ENCODE peak calls at places on chromosomes 3 and 15, in five cellular contexts. V, A, J, W and Z are unnamed samples.
A peak's percentile ranks its signal among the peaks of the same experiment; 100 is the strongest.

GRCh38 chr3:137778941-137779340 is 14.8 kb downstream of the SOX14 start:
- DNase-seq in W (no peak), V (no peak), J (no peak), A (no peak), Z (no peak)

GRCh38 chr15:52093539-52094502 is 18.8 kb downstream of the BCL2L10 start:
- DNase-seq in A (no peak), V (peak; percentile 82), J (peak; percentile 90), W (peak; percentile 94), Z (peak; percentile 95)

GRCh38 chr15:100113351-100114075 is 228.3 kb downstream of the ADAMTS17 start:
- DNase-seq in A (no peak), W (peak; percentile 70), J (no peak), V (peak; percentile 43), Z (no peak)

GRCh38 chr3:114274929-114275328 is 18.9 kb upstream of the TIGIT start:
- DNase-seq in W (peak; percentile 17), J (peak; percentile 15), A (no peak), V (no peak), Z (peak; percentile 46)

GRCh38 chr3:174253221-174253620 is 605.9 kb upstream of the NAALADL2 start:
- DNase-seq in A (no peak), V (no peak), J (no peak), W (no peak), Z (no peak)

GRCh38 chr3:11591401-11592266 is 52.1 kb downstream of the VGLL4 start:
- DNase-seq in A (no peak), J (peak; percentile 73), W (peak; percentile 93), V (peak; percentile 65), Z (peak; percentile 94)

GRCh38 chr15:51801391-51801835 is 28.0 kb upstream of the TMOD3 start:
- DNase-seq in W (peak; percentile 64), A (no peak), J (peak; percentile 16), V (no peak), Z (peak; percentile 40)

GRCh38 chr3:100740207-100740606 is 30.9 kb downstream of the TFG start:
- DNase-seq in W (no peak), A (no peak), J (no peak), V (no peak), Z (no peak)

GRCh38 chr3:180316321-180316720 is 279.6 kb upstream of the PEX5L start:
- DNase-seq in J (no peak), A (no peak), V (no peak), W (no peak), Z (no peak)

GRCh38 chr15:62979252-62979651 is 63.3 kb upstream of the TPM1 start:
- DNase-seq in J (no peak), V (no peak), W (no peak), A (no peak), Z (peak; percentile 14)

GRCh38 chr15:68795298-68795848 is 25.3 kb downstream of the ANP32A start:
- DNase-seq in V (peak; percentile 85), W (peak; percentile 79), A (peak; percentile 57), J (peak; percentile 74), Z (peak; percentile 69)

GRCh38 chr3:120344349-120344748 is 4.8 kb downstream of the LRRC58 start:
- DNase-seq in W (peak; percentile 15), J (peak; percentile 6), V (no peak), A (no peak), Z (peak; percentile 12)
- H3K4me3 ChIP-seq in W (no peak overlapping the region), J (no peak overlapping the region), V (no peak overlapping the region), A (no peak overlapping the region), Z (no peak overlapping the region)

GRCh38 chr3:125602752-125603649 is 7.7 kb upstream of the OSBPL11 start:
- DNase-seq in V (no peak), A (no peak), J (peak; percentile 57), W (peak; percentile 74), Z (peak; percentile 90)
- TF ChIP-seq CTCF in V (no peak), A (no peak), J (peak; percentile 12), W (peak; percentile 27), Z (peak; percentile 45)

DNA sequence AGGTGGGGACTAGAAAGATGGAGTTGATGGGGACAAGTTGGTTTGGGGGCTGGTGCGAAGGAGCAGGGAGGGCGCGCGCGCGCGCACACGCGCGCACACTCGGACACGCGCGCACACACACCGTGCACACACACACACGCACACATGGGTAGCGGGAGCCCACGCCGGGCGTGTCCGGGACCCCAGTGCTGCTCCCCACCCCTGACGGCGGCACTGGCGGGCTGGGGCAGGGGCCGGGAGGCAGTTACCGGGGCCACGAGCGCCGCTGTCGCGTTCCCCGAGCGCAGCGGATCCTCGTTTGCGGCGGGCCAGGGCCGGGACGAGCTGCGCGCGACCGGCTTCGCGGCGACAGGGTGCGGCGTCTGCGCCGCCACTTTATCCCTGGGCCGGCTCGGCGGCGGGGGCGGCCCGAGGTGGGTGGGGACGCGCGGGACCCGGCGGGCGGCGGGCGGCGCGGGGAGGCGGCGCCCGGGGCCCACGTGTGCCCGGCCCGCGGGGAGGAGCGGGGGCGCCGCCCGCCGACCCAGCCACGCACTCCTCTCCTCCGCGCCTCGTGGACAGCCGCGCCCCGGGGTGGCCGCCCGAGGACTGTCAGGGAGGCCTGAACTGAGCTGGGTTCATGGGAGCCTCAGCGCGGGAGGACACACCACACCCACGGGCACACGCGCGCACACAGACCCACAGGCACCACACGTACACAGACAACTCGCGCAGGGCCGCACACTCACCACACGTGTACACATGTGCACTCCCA is 698 bp upstream of the MGLL start:
- DNase-seq in J (peak; percentile 32), W (peak; percentile 36), V (no peak), A (no peak), Z (no peak)
- H3K4me3 ChIP-seq in J (peak overlapping the region; percentile 77), W (peak overlapping the region; percentile 80), V (peak overlapping the region; percentile 58), A (peak overlapping the region; percentile 81), Z (peak overlapping the region; percentile 72)

DNA sequence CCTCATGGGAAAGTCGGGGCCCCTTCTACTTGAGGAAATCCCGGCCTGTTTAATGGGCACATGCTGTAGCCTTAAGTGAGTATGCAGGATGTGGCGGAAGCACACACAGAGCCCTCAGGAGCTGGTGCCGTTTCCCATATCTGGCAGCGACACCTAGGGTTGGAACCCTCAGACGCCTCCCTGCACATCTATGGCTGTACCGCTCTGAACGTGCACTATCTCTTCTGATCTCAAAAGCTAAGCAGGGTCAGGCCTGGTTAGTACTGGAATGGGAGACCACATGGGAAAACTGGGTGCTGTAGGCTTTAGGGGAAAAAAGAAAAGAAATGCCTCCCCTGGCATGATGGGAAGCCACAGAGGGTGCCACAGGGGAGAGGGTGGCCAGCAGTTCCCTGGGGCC is 60.3 kb upstream of the TMEM115 start:
- DNase-seq in W (no peak), A (no peak), V (no peak), J (no peak), Z (no peak)
- TF ChIP-seq CTCF in W (no peak), A (no peak), V (no peak), J (no peak), Z (no peak)

GRCh38 chr3:71055602-71056001 is 527.9 kb downstream of the FOXP1 start:
- DNase-seq in V (no peak), J (peak; percentile 87), A (no peak), W (peak; percentile 85), Z (peak; percentile 90)
- H3K4me3 ChIP-seq in V (no peak overlapping the region), J (no peak overlapping the region), A (no peak overlapping the region), W (no peak overlapping the region), Z (peak overlapping the region; percentile 7)

GRCh38 chr15:97875513-97876285 is 84.8 kb upstream of the ARRDC4 start:
- DNase-seq in J (no peak), W (no peak), V (no peak), A (no peak), Z (no peak)
- TF ChIP-seq CTCF in J (no peak), W (no peak), V (no peak), A (no peak), Z (no peak)